ENCODE peak calls at places on chromosomes 4 and X, in ten cellular contexts. One of them, this sample, is unnamed.

GRCh38 chr4:48509543-48509942 is 19.5 kb downstream of the ZAR1 start:
- DNase-seq in mucosa of descending colon: no peak
- DNase-seq in neural progenitor cell: no peak
- DNase-seq in ELR: no peak
- DNase-seq in NAMALWA: no peak
- DNase-seq in midbrain: peak; percentile 47
- DNase-seq in T-helper 2 cell: no peak
- DNase-seq in fibroblast of mammary gland: peak; percentile 7
- DNase-seq in MV-4-11: no peak
- DNase-seq in sigmoid colon: no peak
- DNase-seq in this sample: no peak

GRCh38 chr4:29375716-29376115 is 1344.5 kb upstream of the PCDH7 start:
- DNase-seq in midbrain: no peak
- DNase-seq in neural progenitor cell: peak; percentile 23
- DNase-seq in mucosa of descending colon: no peak
- DNase-seq in fibroblast of mammary gland: no peak
- DNase-seq in sigmoid colon: no peak
- DNase-seq in T-helper 2 cell: no peak
- DNase-seq in MV-4-11: no peak
- DNase-seq in NAMALWA: no peak
- DNase-seq in ELR: no peak
- DNase-seq in this sample: no peak

GRCh38 chrX:46588263-46588662 is 14.7 kb downstream of the CHST7 start:
- DNase-seq in ELR: peak; percentile 78
- DNase-seq in NAMALWA: no peak
- DNase-seq in midbrain: peak; percentile 19
- DNase-seq in mucosa of descending colon: no peak
- DNase-seq in sigmoid colon: peak; percentile 74
- DNase-seq in T-helper 2 cell: no peak
- DNase-seq in MV-4-11: peak; percentile 5
- DNase-seq in neural progenitor cell: no peak
- DNase-seq in fibroblast of mammary gland: peak; percentile 67
- DNase-seq in this sample: no peak

GRCh38 chr4:763922-764321 is 58.3 kb downstream of the PCGF3 start:
- DNase-seq in ELR: no peak
- DNase-seq in mucosa of descending colon: no peak
- DNase-seq in neural progenitor cell: no peak
- DNase-seq in MV-4-11: no peak
- DNase-seq in T-helper 2 cell: no peak
- DNase-seq in fibroblast of mammary gland: no peak
- DNase-seq in NAMALWA: no peak
- DNase-seq in sigmoid colon: no peak
- DNase-seq in midbrain: no peak
- DNase-seq in this sample: no peak

GRCh38 chrX:97672138-97672537 is 788.4 kb downstream of the RPA4 start:
- DNase-seq in T-helper 2 cell: no peak
- DNase-seq in neural progenitor cell: no peak
- DNase-seq in midbrain: no peak
- DNase-seq in MV-4-11: no peak
- DNase-seq in NAMALWA: no peak
- DNase-seq in sigmoid colon: no peak
- DNase-seq in ELR: no peak
- DNase-seq in mucosa of descending colon: peak; percentile 37
- DNase-seq in fibroblast of mammary gland: no peak
- DNase-seq in this sample: no peak

GRCh38 chr4:113088050-113088449 is 38.6 kb downstream of the ANK2 start:
- DNase-seq in ELR: no peak
- DNase-seq in fibroblast of mammary gland: no peak
- DNase-seq in MV-4-11: no peak
- DNase-seq in NAMALWA: no peak
- DNase-seq in sigmoid colon: no peak
- DNase-seq in T-helper 2 cell: no peak
- DNase-seq in neural progenitor cell: no peak
- DNase-seq in mucosa of descending colon: no peak
- DNase-seq in midbrain: no peak
- DNase-seq in this sample: no peak

GRCh38 chrX:153635788-153636668 is 11.0 kb upstream of the DUSP9 start:
- DNase-seq in fibroblast of mammary gland: peak; percentile 4
- DNase-seq in NAMALWA: peak; percentile 66
- DNase-seq in mucosa of descending colon: no peak
- DNase-seq in T-helper 2 cell: no peak
- DNase-seq in neural progenitor cell: peak; percentile 67
- DNase-seq in sigmoid colon: peak; percentile 50
- DNase-seq in MV-4-11: peak; percentile 34
- DNase-seq in ELR: peak; percentile 47
- DNase-seq in midbrain: no peak
- DNase-seq in this sample: no peak

GRCh38 chr4:80362578-80363181 is 27.1 kb downstream of the CFAP299 start:
- DNase-seq in mucosa of descending colon: peak; percentile 56
- DNase-seq in ELR: peak; percentile 43
- DNase-seq in neural progenitor cell: peak; percentile 79
- DNase-seq in NAMALWA: peak; percentile 85
- DNase-seq in fibroblast of mammary gland: peak; percentile 43
- DNase-seq in MV-4-11: no peak
- DNase-seq in T-helper 2 cell: no peak
- DNase-seq in sigmoid colon: no peak
- DNase-seq in midbrain: peak; percentile 5
- DNase-seq in this sample: no peak

GRCh38 chr4:107736924-107737448 is 17.0 kb upstream of the PAPSS1 start:
- DNase-seq in ELR: peak; percentile 70
- DNase-seq in T-helper 2 cell: no peak
- DNase-seq in neural progenitor cell: peak; percentile 81
- DNase-seq in MV-4-11: peak; percentile 23
- DNase-seq in sigmoid colon: no peak
- DNase-seq in fibroblast of mammary gland: peak; percentile 68
- DNase-seq in mucosa of descending colon: peak; percentile 29
- DNase-seq in midbrain: peak; percentile 22
- DNase-seq in NAMALWA: peak; percentile 68
- DNase-seq in this sample: no peak

GRCh38 chr4:181684310-181684709 is 558.9 kb upstream of the TENM3 start:
- DNase-seq in T-helper 2 cell: no peak
- DNase-seq in NAMALWA: no peak
- DNase-seq in neural progenitor cell: no peak
- DNase-seq in ELR: peak; percentile 42
- DNase-seq in midbrain: no peak
- DNase-seq in fibroblast of mammary gland: peak; percentile 85
- DNase-seq in MV-4-11: no peak
- DNase-seq in mucosa of descending colon: no peak
- DNase-seq in sigmoid colon: no peak
- DNase-seq in this sample: no peak

This sample was measured in brain pericyte.